ENCODE peak calls at places on chromosomes 4 and X, in four cellular contexts. C, P, H and Q are unnamed samples.

GRCh38 chr4:15068298-15068697 is 66.0 kb downstream of the CPEB2 start:
- DNase-seq in H (no peak), C (no peak), P (no peak), Q (no peak)

GRCh38 chr4:43066415-43066814 is 173.9 kb downstream of the GRXCR1 start:
- DNase-seq in C (no peak), P (no peak), H (no peak), Q (no peak)

GRCh38 chr4:156255205-156255604 is 301.5 kb upstream of the CTSO start:
- DNase-seq in P (no peak), C (no peak), H (no peak), Q (no peak)

GRCh38 chr4:59655996-59656395 is 1544.1 kb upstream of the ADGRL3 start:
- DNase-seq in C (peak; percentile 38), P (no peak), H (no peak), Q (no peak)

GRCh38 chr4:8104491-8105302 is 53.9 kb downstream of the ABLIM2 start:
- DNase-seq in P (no peak), C (no peak), H (no peak), Q (no peak)

GRCh38 chr4:16687845-16688244 is 210.6 kb downstream of the LDB2 start:
- DNase-seq in P (no peak), H (no peak), C (no peak), Q (no peak)

GRCh38 chr4:89158884-89159503 is 47.7 kb downstream of the TIGD2 start:
- DNase-seq in H (no peak), P (peak; percentile 38), C (no peak), Q (no peak)

GRCh38 chr4:126894963-126895362 is 737.8 kb upstream of the INTU start:
- DNase-seq in C (no peak), P (no peak), H (no peak), Q (no peak)

GRCh38 chr4:10185518-10186227 is 69.1 kb upstream of the WDR1 start:
- DNase-seq in C (no peak), H (no peak), P (no peak), Q (no peak)

GRCh38 chrX:119512145-119512800 is 44.0 kb downstream of the SLC25A5 start:
- DNase-seq in H (peak; percentile 67), C (peak; percentile 78), P (peak; percentile 10), Q (no peak)

GRCh38 chrX:6226053-6226645 is 2.5 kb downstream of the NLGN4X start:
- DNase-seq in P (no peak), H (no peak), C (peak; percentile 73), Q (no peak)

GRCh38 chr4:7210818-7211217 is 18.5 kb downstream of the SORCS2 start:
- DNase-seq in C (no peak), H (no peak), P (no peak), Q (no peak)

GRCh38 chr4:32789026-32789608 is 2068.9 kb downstream of the PCDH7 start:
- DNase-seq in H (no peak), P (no peak), C (no peak), Q (no peak)

GRCh38 chr4:116870667-116871066 is 214.7 kb downstream of the TRAM1L1 start:
- DNase-seq in H (no peak), C (no peak), P (no peak), Q (no peak)

GRCh38 chrX:13120017-13120416 is 75.6 kb upstream of the FAM9C start:
- DNase-seq in P (no peak), C (no peak), H (peak; percentile 63), Q (no peak)

GRCh38 chrX:13121020-13121419 is 76.6 kb upstream of the FAM9C start:
- DNase-seq in H (no peak), P (no peak), C (no peak), Q (no peak)

GRCh38 chrX:13125188-13125587 is 80.8 kb upstream of the FAM9C start:
- DNase-seq in P (no peak), H (no peak), C (no peak), Q (no peak)

GRCh38 chrX:13123857-13124345 is 79.5 kb upstream of the FAM9C start:
- DNase-seq in C (no peak), P (no peak), H (no peak), Q (no peak)

DNA sequence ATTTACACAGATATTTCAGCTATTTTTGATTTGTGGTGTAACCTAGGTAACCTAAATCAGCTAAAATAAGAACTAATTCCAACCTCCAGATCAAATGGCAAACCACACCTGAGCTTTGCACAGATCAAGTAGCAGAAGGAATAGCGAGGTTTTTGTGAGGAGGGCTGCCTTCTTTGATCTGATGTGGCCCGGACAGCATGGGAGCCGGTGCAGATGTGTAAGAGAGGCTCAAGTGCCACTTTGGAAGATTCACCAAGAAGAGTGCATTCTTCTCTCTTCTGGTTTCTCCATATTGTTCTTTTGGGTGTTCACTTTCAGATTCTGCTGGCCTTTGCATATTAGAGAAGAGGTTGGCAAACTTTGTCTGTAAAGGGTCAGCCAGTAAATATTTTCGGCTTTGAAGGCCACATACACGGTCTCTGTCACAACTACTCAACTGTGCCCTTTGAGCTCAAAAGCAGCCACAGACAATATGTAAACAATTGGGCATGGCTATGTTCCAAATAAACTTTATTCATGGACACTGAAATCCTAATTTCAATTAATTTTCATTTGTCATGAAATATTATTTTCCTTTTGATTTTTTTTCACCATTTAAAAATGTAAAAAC is 78.9 kb upstream of the FAM9C start:
- DNase-seq in H (no peak), C (no peak), P (no peak), Q (no peak)
- H3K4me1 ChIP-seq in H (peaks cover 50% of the 10 kb centered on the region), C (peaks cover 3% of the 10 kb centered on the region), P (peaks cover 15% of the 10 kb centered on the region), Q (no peaks in the 10 kb centered on the region)

GRCh38 chr4:52273885-52274284 is 222.8 kb downstream of the SPATA18 start:
- DNase-seq in P (no peak), C (no peak), H (no peak), Q (no peak)

GRCh38 chr4:52266537-52267137 is 215.5 kb downstream of the SPATA18 start:
- DNase-seq in C (no peak), P (no peak), H (no peak), Q (no peak)

GRCh38 chr4:52265781-52266525 is 214.8 kb downstream of the SPATA18 start:
- DNase-seq in C (no peak), H (no peak), P (no peak), Q (no peak)

GRCh38 chr4:52269761-52270160 is 218.7 kb downstream of the SPATA18 start:
- DNase-seq in P (no peak), C (no peak), H (no peak), Q (no peak)
- H3K4me1 ChIP-seq in P (no peaks in the 10 kb centered on the region), C (peaks cover 2% of the 10 kb centered on the region), H (no peaks in the 10 kb centered on the region), Q (no peaks in the 10 kb centered on the region)

GRCh38 chr4:48311896-48312295 is 29.4 kb upstream of the SLAIN2 start:
- DNase-seq in P (no peak), H (no peak), C (no peak), Q (no peak)
- H3K4me1 ChIP-seq in P (no peaks in the 10 kb centered on the region), H (no peaks in the 10 kb centered on the region), C (no peaks in the 10 kb centered on the region), Q (no peaks in the 10 kb centered on the region)

DNA sequence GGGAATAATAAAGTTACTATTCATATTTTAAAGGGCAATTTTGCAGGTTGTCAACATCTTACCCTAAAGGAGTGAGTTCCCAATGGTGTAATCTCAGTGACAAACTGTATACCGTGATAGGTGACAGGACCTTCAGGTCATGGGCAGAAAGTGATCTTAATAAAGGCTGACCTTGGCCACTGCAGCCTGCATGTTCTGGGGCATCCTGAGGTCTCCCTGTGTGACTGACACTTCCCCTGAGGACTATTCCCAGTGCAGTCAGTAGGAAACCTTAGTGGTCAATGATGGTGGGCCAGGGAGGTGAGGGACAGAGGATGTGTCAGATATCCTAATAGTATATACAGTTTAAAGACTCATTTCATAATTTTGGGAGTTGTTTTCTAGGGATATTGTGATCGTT is 137.2 kb downstream of the SHROOM3 start:
- DNase-seq in C (no peak), P (no peak), H (no peak), Q (no peak)
- H3K4me1 ChIP-seq in C (peaks cover 2% of the 10 kb centered on the region), P (no peaks in the 10 kb centered on the region), H (peaks cover 32% of the 10 kb centered on the region), Q (peaks cover 11% of the 10 kb centered on the region)